ENCODE peak calls at places on chromosome 22, in nine cellular contexts. D is right lobe of liver, S is HCT116, I is thyroid gland, H is uterus, Q is Peyer's patch, Z is endothelial cell of umbilical vein, G is IMR-90, K is stomach. L is an unnamed sample. For H3K36me3, the result is how much of the 10 kb centered on the place peaks cover.

GRCh38 chr22:23248583-23248982 is 68.3 kb downstream of the BCR start:
- DNase-seq in Z (peak), Q (no peak), H (no peak), K (peak), D (no peak), G (peak), I (peak), S (no peak), L (no peak)

GRCh38 chr22:43948836-43949235 is 6.4 kb upstream of the SAMM50 start:
- DNase-seq in H (no peak), D (no peak), K (no peak), Z (no peak), Q (no peak), I (no peak), S (no peak), G (no peak), L (no peak)

GRCh38 chr22:42646569-42647525 is 2.3 kb downstream of the CYB5R3 start:
- DNase-seq in Z (peak), K (peak), S (no peak), D (peak), Q (no peak), G (no peak), H (no peak), I (peak), L (peak)

GRCh38 chr22:40348025-40348658 is 1.8 kb downstream of the ADSL start:
- DNase-seq in D (no peak), K (peak), Z (peak), Q (no peak), S (peak), G (peak), I (peak), H (no peak), L (peak)

GRCh38 chr22:27045103-27045940 is 387.9 kb downstream of the MIAT start:
- DNase-seq in G (peak), Z (peak), Q (no peak), I (no peak), H (no peak), D (no peak), K (no peak), S (no peak), L (no peak)

GRCh38 chr22:28904211-28904808 is 20.9 kb downstream of the ZNRF3 start:
- DNase-seq in K (no peak), Q (no peak), G (peak), I (no peak), S (no peak), D (no peak), Z (peak), H (no peak), L (no peak)

GRCh38 chr22:42294034-42294985 is 23.9 kb upstream of the TCF20 start:
- DNase-seq in Z (peak), Q (peak), I (peak), D (no peak), G (peak), K (peak), H (no peak), S (no peak), L (peak)

GRCh38 chr22:19429950-19430889 is 1.3 kb downstream of the HIRA start:
- DNase-seq in Z (peak), H (no peak), D (peak), I (peak), S (no peak), K (peak), Q (peak), G (peak), L (peak)

GRCh38 chr22:30444632-30445437 is 19.3 kb downstream of the MTFP1 start:
- DNase-seq in Z (peak), G (peak), S (peak), D (peak), K (peak), Q (no peak), I (peak), H (no peak), L (peak)

GRCh38 chr22:25928038-25928437 is 186.1 kb downstream of the MYO18B start:
- DNase-seq in K (no peak), Q (no peak), G (no peak), S (no peak), H (no peak), D (no peak), Z (no peak), I (no peak), L (no peak)

GRCh38 chr22:27998511-27999410 is 79.7 kb upstream of the PITPNB start:
- DNase-seq in K (no peak), D (peak), Z (no peak), Q (peak), S (no peak), H (no peak), I (no peak), G (no peak), L (no peak)

GRCh38 chr22:21933413-21933812 is 19.2 kb downstream of the PPM1F start:
- DNase-seq in G (no peak), Z (no peak), Q (no peak), D (no peak), S (no peak), K (no peak), H (no peak), I (no peak), L (no peak)

GRCh38 chr22:25564320-25564978 is at the start of gene GRK3:
- DNase-seq in Q (peak), S (peak), K (peak), H (peak), Z (peak), G (peak), D (peak), I (peak), L (peak)

GRCh38 chr22:20989323-20990138 is 7.4 kb downstream of the LZTR1 start:
- DNase-seq in D (no peak), I (no peak), Q (no peak), G (peak), Z (no peak), K (no peak), H (no peak), S (no peak), L (peak)

GRCh38 chr22:19304547-19304946 is 13.0 kb upstream of the CLTCL1 start:
- DNase-seq in G (no peak), Q (no peak), D (no peak), K (no peak), S (no peak), I (no peak), H (no peak), Z (no peak), L (no peak)

GRCh38 chr22:27270818-27271510 is 530.6 kb downstream of the MN1 start:
- DNase-seq in K (no peak), G (no peak), I (no peak), H (no peak), Q (no peak), S (no peak), D (no peak), Z (no peak), L (peak)

GRCh38 chr22:24968066-24968561 is 15.6 kb downstream of the KIAA1671 start:
- DNase-seq in G (no peak), D (no peak), Q (no peak), I (peak), Z (no peak), K (no peak), S (peak), H (no peak), L (no peak)

GRCh38 chr22:31148516-31148915 is 8.2 kb upstream of the PLA2G3 start:
- DNase-seq in S (no peak), Q (no peak), G (peak), H (no peak), I (peak), D (no peak), Z (peak), K (no peak), L (no peak)

GRCh38 chr22:27331526-27332281 is 469.9 kb downstream of the MN1 start:
- DNase-seq in K (peak), Z (peak), G (peak), Q (no peak), D (peak), H (no peak), S (no peak), I (peak), L (peak)

GRCh38 chr22:44378380-44378779 is 65.6 kb upstream of the SHISAL1 start:
- DNase-seq in D (no peak), Q (no peak), K (no peak), I (no peak), Z (no peak), S (no peak), H (no peak), G (no peak), L (no peak)

GRCh38 chr22:20298803-20299735 is 20.8 kb downstream of the DGCR6L start:
- DNase-seq in K (peak), Q (peak), Z (peak), S (peak), D (peak), G (peak), H (peak), I (peak), L (peak)

GRCh38 chr22:20141186-20142077 is 9.4 kb downstream of the CCDC188 start:
- DNase-seq in K (no peak), I (no peak), H (no peak), Q (no peak), G (peak), D (no peak), S (no peak), Z (no peak), L (no peak)

GRCh38 chr22:41300661-41301060 is 664 bp upstream of the ZC3H7B start:
- DNase-seq in I (no peak), S (no peak), Z (no peak), Q (no peak), D (no peak), H (no peak), K (no peak), G (no peak), L (no peak)

GRCh38 chr22:33766056-33766455 is 154.2 kb downstream of the LARGE1 start:
- DNase-seq in K (no peak), Z (no peak), I (no peak), D (no peak), G (no peak), H (no peak), S (no peak), Q (no peak), L (no peak)

GRCh38 chr22:33932997-33933396 is 12.7 kb upstream of the LARGE1 start:
- DNase-seq in K (no peak), D (no peak), G (no peak), I (no peak), Q (no peak), S (no peak), H (no peak), Z (no peak), L (no peak)

GRCh38 chr22:24155597-24156145 is 25.6 kb upstream of the SUSD2 start:
- DNase-seq in H (peak), S (no peak), Q (peak), D (peak), Z (peak), I (peak), K (peak), G (peak), L (peak)

GRCh38 chr22:27204817-27205216 is 547.4 kb downstream of the MIAT start:
- DNase-seq in D (no peak), Z (no peak), H (no peak), I (no peak), S (no peak), K (no peak), G (no peak), Q (no peak), L (no peak)

GRCh38 chr22:29002603-29003002 is 59.0 kb downstream of the C22orf31 start:
- DNase-seq in G (no peak), D (no peak), H (no peak), I (peak), Z (no peak), K (peak), S (no peak), Q (no peak), L (no peak)

GRCh38 chr22:28435271-28435825 is 244.3 kb downstream of the TTC28 start:
- DNase-seq in H (no peak), Z (no peak), D (peak), G (no peak), S (no peak), Q (no peak), K (peak), I (peak), L (no peak)

GRCh38 chr22:31753005-31753633 is 700 bp upstream of the DEPDC5 start:
- DNase-seq in Q (peak), G (no peak), I (peak), H (peak), Z (no peak), S (no peak), K (peak), D (peak), L (peak)

GRCh38 chr22:33829549-33830280 is 90.6 kb downstream of the LARGE1 start:
- DNase-seq in G (no peak), Q (no peak), Z (no peak), K (no peak), H (no peak), S (no peak), I (no peak), D (no peak), L (no peak)

GRCh38 chr22:24422078-24422665 is 5.2 kb upstream of the ADORA2A start:
- DNase-seq in K (no peak), D (no peak), Z (no peak), Q (no peak), I (no peak), S (no peak), G (no peak), H (no peak), L (no peak)

GRCh38 chr22:35276019-35276418 is 18.7 kb downstream of the HMGXB4 start:
- DNase-seq in I (no peak), S (no peak), G (no peak), D (no peak), Q (no peak), K (no peak), Z (no peak), H (no peak), L (no peak)

GRCh38 chr22:43272301-43272700 is 70.9 kb downstream of the SCUBE1 start:
- DNase-seq in S (no peak), H (no peak), G (peak), Q (no peak), K (no peak), I (no peak), Z (no peak), D (no peak), L (peak)

GRCh38 chr22:43417555-43417954 is 5.7 kb downstream of the MPPED1 start:
- DNase-seq in G (no peak), I (no peak), Z (no peak), K (no peak), S (no peak), D (peak), Q (no peak), H (no peak), L (no peak)

GRCh38 chr22:24424001-24424900 is 3.1 kb upstream of the ADORA2A start:
- DNase-seq in I (no peak), Q (no peak), K (no peak), H (no peak), D (no peak), S (no peak), Z (no peak), G (no peak), L (no peak)

GRCh38 chr22:46617250-46618103 is 2.7 kb upstream of the GRAMD4 start:
- DNase-seq in S (no peak), I (no peak), Q (no peak), Z (no peak), G (peak), D (no peak), H (no peak), K (no peak), L (no peak)
- H3K27ac ChIP-seq in S (no peak), I (no peak), Q (peak), Z (no peak), G (no peak), D (no peak), H (no peak), K (peak), L (no peak)

DNA sequence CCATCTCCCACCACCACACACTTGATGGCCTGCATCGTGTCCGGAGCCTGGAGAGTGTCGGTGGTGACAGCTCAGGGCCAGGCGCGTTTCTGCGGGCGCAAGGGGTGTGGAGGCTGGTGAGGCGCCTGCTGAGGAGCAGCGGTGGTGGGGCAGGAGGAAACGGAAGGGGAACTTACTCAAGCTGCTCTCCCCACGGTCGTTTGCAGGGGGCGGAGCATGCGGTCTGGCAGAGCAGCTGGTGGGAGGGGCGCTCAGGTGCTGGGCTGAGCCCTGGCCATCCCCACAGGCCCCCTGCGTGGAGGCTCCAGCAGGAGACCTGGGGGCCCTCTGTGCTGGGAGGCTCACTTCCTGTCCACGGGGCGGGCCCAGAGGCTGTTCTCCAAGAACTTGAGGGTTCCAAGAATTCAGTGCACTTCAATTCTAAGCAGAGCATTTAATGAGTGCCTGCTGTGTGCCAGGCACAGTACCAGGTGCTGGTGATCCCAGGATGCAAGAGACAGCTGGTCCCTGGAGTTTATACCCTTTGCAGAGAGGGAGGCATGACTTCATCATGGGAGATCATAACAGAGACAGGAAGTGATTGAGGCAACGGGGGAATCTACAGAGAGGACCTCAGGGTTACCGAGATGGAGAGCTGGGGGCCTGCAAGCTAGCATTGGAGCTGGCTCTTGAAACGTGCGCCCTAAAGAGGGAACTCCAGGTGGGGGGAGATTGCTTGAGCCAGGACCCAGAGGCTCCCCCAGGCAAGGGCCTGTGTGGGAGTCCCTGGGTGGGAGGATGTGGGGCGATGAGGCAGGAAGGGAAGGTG is at the start of gene RAC2:
- DNase-seq in Q (peak), Z (peak), G (peak), S (peak), K (peak), D (peak), I (peak), H (peak), L (peak)
- TF ChIP-seq POLR2A in Q (peak), Z (peak), G (no peak), S (no peak), K (no peak), D (peak), I (no peak), H (no peak), L (no peak)

DNA sequence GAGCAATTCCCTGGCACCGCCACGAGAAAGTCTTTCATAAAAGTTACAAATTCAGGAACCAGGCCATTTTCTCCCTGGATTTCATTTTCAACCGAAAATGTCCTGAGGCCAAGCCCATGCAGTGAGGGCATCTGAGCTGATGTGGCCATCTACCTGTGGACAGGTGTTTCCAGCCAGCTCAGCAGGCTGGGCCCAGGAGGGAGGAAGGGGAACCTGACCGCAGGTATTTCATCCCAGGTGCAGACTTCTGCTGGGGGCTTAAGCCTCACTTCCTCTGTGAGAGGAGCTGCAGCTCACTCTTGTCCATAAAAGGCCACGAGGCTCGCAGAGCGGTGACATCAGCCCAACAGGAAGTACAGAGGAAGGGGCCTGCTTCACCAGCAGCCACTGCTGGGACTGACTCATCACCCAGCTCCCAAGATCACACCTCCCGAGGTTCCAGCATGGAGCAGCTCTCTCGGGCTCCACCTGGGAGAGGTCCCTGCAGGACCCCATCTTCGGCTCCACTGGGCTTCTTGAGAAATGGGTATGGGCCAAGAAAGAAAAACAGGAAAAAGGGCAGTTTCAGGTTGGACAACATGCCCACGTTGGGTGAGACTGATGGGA is 56.4 kb downstream of the MYH9 start:
- DNase-seq in S (peak), D (peak), I (peak), Q (no peak), K (peak), H (peak), G (peak), Z (peak), L (peak)
- H3K36me3 ChIP-seq in S (under half), D (under half), I (under half), Q (under half), K (half or more), H (under half), G (half or more), Z (under half), L (under half)

GRCh38 chr22:38982008-38982927 is at the start of gene APOBEC3B:
- DNase-seq in Z (peak), D (peak), Q (peak), H (peak), K (peak), I (peak), S (peak), G (peak), L (peak)
- H3K27ac ChIP-seq in Z (no peak), D (no peak), Q (peak), H (peak), K (peak), I (peak), S (peak), G (peak), L (no peak)

GRCh38 chr22:49825944-49826602 is 1.6 kb downstream of the BRD1 start:
- DNase-seq in S (no peak), I (no peak), D (no peak), Z (peak), H (no peak), K (peak), G (peak), Q (peak), L (no peak)
- TF ChIP-seq POLR2A in S (no peak), I (no peak), D (no peak), Z (no peak), H (no peak), K (no peak), G (peak), Q (peak), L (no peak)